ENCODE peak calls at places on chromosome 2, in six cellular contexts. D is K562, E is ovary, L is endodermal cell, U is aorta, B is Peyer's patch. V is an unnamed sample.

GRCh38 chr2:149152597-149152996 is 114.1 kb downstream of the LYPD6B start:
- DNase-seq in L (no peak), D (no peak), E (no peak), B (no peak), U (no peak), V (no peak)

GRCh38 chr2:191003405-191004309 is 10.3 kb downstream of the STAT1 start:
- DNase-seq in B (no peak), U (no peak), D (no peak), L (no peak), E (no peak), V (no peak)

GRCh38 chr2:133568172-133568571 is at the start of gene NCKAP5:
- DNase-seq in D (no peak), E (no peak), L (peak; percentile 64), U (no peak), B (peak; percentile 76), V (no peak)

GRCh38 chr2:231413921-231414476 is 18.5 kb downstream of the B3GNT7 start:
- DNase-seq in D (no peak), U (no peak), E (no peak), L (no peak), B (peak; percentile 74), V (no peak)

GRCh38 chr2:23925702-23926288 is 1.1 kb downstream of the ATAD2B start:
- DNase-seq in L (no peak), D (peak; percentile 14), E (peak; percentile 43), U (peak; percentile 79), B (no peak), V (peak; percentile 43)

GRCh38 chr2:173099804-173100203 is 24.2 kb downstream of the MAP3K20 start:
- DNase-seq in L (no peak), E (no peak), B (no peak), D (no peak), U (no peak), V (no peak)

GRCh38 chr2:225400060-225400511 is 576 bp downstream of the NYAP2 start:
- DNase-seq in D (no peak), L (peak; percentile 91), E (no peak), U (no peak), B (no peak), V (no peak)

GRCh38 chr2:47243596-47244323 is 88.7 kb upstream of the STPG4 start:
- DNase-seq in U (no peak), B (no peak), L (peak; percentile 47), E (peak; percentile 23), D (no peak), V (no peak)

GRCh38 chr2:121454549-121455090 is 76.1 kb upstream of the RNU4ATAC start:
- DNase-seq in B (no peak), L (no peak), E (no peak), D (no peak), U (no peak), V (no peak)

GRCh38 chr2:23092831-23093230 is 292.1 kb upstream of the KLHL29 start:
- DNase-seq in B (no peak), E (no peak), D (no peak), U (no peak), L (no peak), V (no peak)

GRCh38 chr2:12560618-12561017 is 156.1 kb upstream of the TRIB2 start:
- DNase-seq in E (no peak), U (no peak), L (no peak), D (no peak), B (no peak), V (no peak)

GRCh38 chr2:189153608-189154007 is 26.0 kb downstream of the COL5A2 start:
- DNase-seq in D (no peak), B (no peak), L (no peak), E (no peak), U (no peak), V (no peak)

GRCh38 chr2:120155308-120155707 is 67.9 kb downstream of the TMEM185B start:
- DNase-seq in D (no peak), E (no peak), B (no peak), U (no peak), L (no peak), V (no peak)

GRCh38 chr2:95374916-95375471 is 27.5 kb upstream of the FAHD2A start:
- DNase-seq in D (no peak), L (peak; percentile 40), B (no peak), U (no peak), E (peak; percentile 16), V (no peak)

GRCh38 chr2:150997702-150998480 is 263.8 kb downstream of the RBM43 start:
- DNase-seq in D (no peak), U (no peak), L (no peak), B (no peak), E (no peak), V (no peak)

GRCh38 chr2:120463527-120463926 is 117.6 kb downstream of the INHBB start:
- DNase-seq in L (peak; percentile 58), E (no peak), D (no peak), U (peak; percentile 32), B (peak; percentile 30), V (no peak)

GRCh38 chr2:68190991-68191731 is 33.5 kb downstream of the PNO1 start:
- DNase-seq in B (no peak), D (no peak), U (no peak), L (no peak), E (no peak), V (no peak)

GRCh38 chr2:64937341-64938230 is 51.6 kb upstream of the SLC1A4 start:
- DNase-seq in L (no peak), B (peak; percentile 65), D (no peak), E (no peak), U (peak; percentile 75), V (peak; percentile 72)

GRCh38 chr2:43313642-43314017 is 87.2 kb upstream of the ZFP36L2 start:
- DNase-seq in B (no peak), L (no peak), U (no peak), D (no peak), E (no peak), V (no peak)

GRCh38 chr2:17282245-17282644 is 236.0 kb downstream of the RAD51AP2 start:
- DNase-seq in E (no peak), B (no peak), D (no peak), U (no peak), L (no peak), V (no peak)

GRCh38 chr2:30756051-30756719 is 51.1 kb downstream of the CAPN13 start:
- DNase-seq in E (no peak), U (no peak), L (no peak), D (peak; percentile 55), B (peak; percentile 20), V (no peak)

GRCh38 chr2:41061371-41061770 is 609.5 kb upstream of the SLC8A1 start:
- DNase-seq in L (no peak), D (no peak), E (no peak), U (no peak), B (no peak), V (no peak)

GRCh38 chr2:45992021-45992745 is 305.0 kb upstream of the EPAS1 start:
- DNase-seq in E (no peak), L (no peak), U (peak; percentile 79), B (peak; percentile 54), D (no peak), V (peak; percentile 78)

GRCh38 chr2:74546004-74546403 is 7.7 kb downstream of the LOXL3 start:
- DNase-seq in E (no peak), U (no peak), L (no peak), D (no peak), B (no peak), V (no peak)

GRCh38 chr2:74548919-74549684 is 4.6 kb downstream of the LOXL3 start:
- DNase-seq in U (peak; percentile 81), B (peak; percentile 81), D (peak; percentile 84), L (peak; percentile 92), E (peak; percentile 68), V (peak; percentile 76)

GRCh38 chr2:74549685-74549971 is 4.1 kb downstream of the LOXL3 start:
- DNase-seq in D (no peak), E (no peak), U (no peak), L (no peak), B (no peak), V (no peak)

GRCh38 chr2:74550231-74550630 is 3.5 kb downstream of the LOXL3 start:
- DNase-seq in U (no peak), D (no peak), E (no peak), B (no peak), L (peak; percentile 44), V (no peak)

DNA sequence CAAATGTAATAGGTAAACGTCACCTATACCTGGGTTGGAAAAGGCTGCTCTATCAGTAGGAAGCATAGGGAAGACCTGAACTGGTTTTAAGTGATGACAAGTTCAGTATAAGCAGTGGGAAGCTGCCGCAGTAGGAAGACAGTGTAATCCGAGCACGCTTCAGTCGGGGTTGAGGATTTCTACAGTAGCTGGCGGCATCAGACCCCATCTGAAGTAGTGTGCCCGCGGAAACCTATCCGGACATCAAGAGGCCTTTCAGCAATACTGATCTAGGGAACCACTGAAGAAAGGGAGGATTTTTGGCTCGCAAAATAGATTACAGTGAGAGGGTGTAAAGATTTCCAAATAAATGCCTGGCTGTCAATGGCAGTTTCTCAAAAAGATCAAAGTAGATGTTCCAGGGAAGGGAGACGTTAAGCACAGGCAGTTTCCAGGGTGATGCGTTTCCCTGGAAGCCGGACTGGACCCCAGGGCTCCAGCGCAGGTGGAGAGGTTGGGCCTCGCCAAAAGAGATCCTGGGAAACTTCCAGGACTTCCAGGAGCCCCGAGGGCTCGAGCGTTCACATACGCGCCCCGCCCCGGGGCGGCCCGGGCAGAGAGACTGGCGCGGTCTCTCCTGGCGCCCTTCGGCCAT is 5.3 kb downstream of the LOXL3 start:
- DNase-seq in D (no peak), L (no peak), E (no peak), U (no peak), B (no peak), V (no peak)
- H3K4me3 ChIP-seq in D (peak overlapping the region; percentile 46), L (peak overlapping the region; percentile 73), E (peak overlapping the region; percentile 40), U (peak overlapping the region; percentile 31), B (peak overlapping the region; percentile 60), V (peak overlapping the region; percentile 68)

GRCh38 chr2:35548171-35548570 is 807.4 kb upstream of the CRIM1 start:
- DNase-seq in B (no peak), L (no peak), D (no peak), E (no peak), U (no peak), V (no peak)
- H3K9me3 ChIP-seq in B (no peaks in the 10 kb centered on the region), L (no peaks in the 10 kb centered on the region), D (peaks cover 2% of the 10 kb centered on the region), E (no peaks in the 10 kb centered on the region), U (no peaks in the 10 kb centered on the region), V (no peaks in the 10 kb centered on the region)

DNA sequence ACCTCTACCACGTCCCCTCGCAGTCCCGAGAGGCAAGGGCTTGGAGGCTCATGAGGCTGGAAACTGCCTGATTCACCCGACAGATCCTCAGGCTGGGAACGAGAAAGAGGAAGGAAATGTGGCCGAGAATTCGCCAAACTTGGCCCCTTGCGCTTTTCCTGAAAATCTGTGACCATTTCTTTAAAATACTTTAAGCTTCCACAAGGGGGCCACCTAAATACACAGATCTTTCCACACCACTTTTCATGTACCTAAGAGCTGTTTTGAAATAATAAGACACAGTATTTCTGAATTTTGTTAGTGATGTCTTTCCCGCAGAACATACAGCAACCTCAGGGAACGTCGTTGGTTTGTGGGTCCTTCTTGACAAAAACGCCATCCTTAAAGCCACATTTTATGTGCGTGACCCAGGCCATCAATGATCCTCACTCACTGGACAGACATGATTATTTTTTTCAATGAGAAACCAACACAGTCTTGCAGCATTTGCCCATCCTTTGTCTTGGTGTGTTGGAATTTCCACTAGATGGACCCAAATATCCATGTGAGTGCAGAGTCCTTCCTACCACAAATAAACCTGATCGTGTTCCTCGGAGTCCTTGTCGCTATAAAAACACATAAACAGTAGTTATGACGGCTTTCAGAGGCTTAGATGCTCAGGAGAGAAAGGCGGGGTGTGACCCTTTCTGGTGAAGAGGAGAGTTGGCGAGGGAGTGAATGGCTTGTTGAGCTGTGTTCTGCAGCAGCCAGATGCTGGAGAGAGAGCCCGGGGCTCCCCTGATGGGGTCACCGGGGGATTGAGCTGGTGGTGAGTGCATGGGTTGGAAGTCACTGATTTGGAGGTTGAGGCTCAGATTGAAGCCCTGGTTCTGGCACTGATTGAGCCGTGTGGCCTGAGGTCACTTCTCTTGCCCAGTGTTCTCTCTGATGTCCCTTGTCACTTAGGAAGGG is 25.0 kb downstream of the DCDC2C start:
- DNase-seq in U (peak; percentile 54), D (peak; percentile 42), B (no peak), L (peak; percentile 72), E (peak; percentile 32), V (no peak)
- H3K4me3 ChIP-seq in U (no peak overlapping the region), D (no peak overlapping the region), B (no peak overlapping the region), L (peak overlapping the region; percentile 59), E (no peak overlapping the region), V (no peak overlapping the region)

GRCh38 chr2:112626604-112627059 is 19.1 kb upstream of the SLC20A1 start:
- DNase-seq in U (peak; percentile 79), B (peak; percentile 73), E (peak; percentile 47), L (peak; percentile 85), D (peak; percentile 57), V (peak; percentile 64)
- H3K9me3 ChIP-seq in U (no peaks in the 10 kb centered on the region), B (no peaks in the 10 kb centered on the region), E (no peaks in the 10 kb centered on the region), L (no peaks in the 10 kb centered on the region), D (no peaks in the 10 kb centered on the region), V (no peaks in the 10 kb centered on the region)

V was measured in psoas muscle.